ENCODE peak calls at places on chromosomes 4 and X, in seven cellular contexts. C is CD8-positive, alpha-beta T cell; I is fibroblast of mammary gland; D is fibroblast of the aortic adventitia; A is IMR-90; W is Calu3; U is psoas muscle. K is an unnamed sample.

GRCh38 chr4:48944252-48944651 is 37.7 kb upstream of the OCIAD2 start:
- DNase-seq in W (peak; percentile 66), A (no peak), U (no peak), C (no peak), I (peak; percentile 65), D (no peak), K (no peak)

GRCh38 chr4:102535398-102536082 is 34.4 kb downstream of the NFKB1 start:
- DNase-seq in I (peak; percentile 84), A (peak; percentile 75), D (peak; percentile 55), U (no peak), W (no peak), C (no peak), K (no peak)

GRCh38 chr4:6529021-6529420 is 46.0 kb upstream of the MAN2B2 start:
- DNase-seq in W (no peak), D (no peak), C (no peak), U (no peak), I (no peak), A (no peak), K (no peak)

GRCh38 chr4:6071191-6071958 is 53.1 kb upstream of the C4orf50 start:
- DNase-seq in U (no peak), D (no peak), C (no peak), A (no peak), I (no peak), W (no peak), K (no peak)

GRCh38 chr4:174209296-174209695 is 74.2 kb downstream of the FBXO8 start:
- DNase-seq in D (peak; percentile 75), C (no peak), W (no peak), A (peak; percentile 1), U (no peak), I (no peak), K (no peak)

GRCh38 chr4:185538806-185539205 is 3.5 kb upstream of the PDLIM3 start:
- DNase-seq in A (no peak), D (no peak), W (no peak), U (no peak), C (no peak), I (no peak), K (no peak)

GRCh38 chr4:94653095-94653649 is 104.6 kb upstream of the BMPR1B start:
- DNase-seq in D (peak; percentile 32), I (no peak), U (no peak), A (no peak), C (no peak), W (no peak), K (no peak)

GRCh38 chr4:13541720-13542576 is 2.4 kb downstream of the NKX3-2 start:
- DNase-seq in I (no peak), C (peak; percentile 29), U (no peak), W (no peak), D (no peak), A (no peak), K (peak; percentile 32)

GRCh38 chr4:25638221-25638601 is 17.4 kb upstream of the SLC34A2 start:
- DNase-seq in I (no peak), U (no peak), W (no peak), A (no peak), C (no peak), D (no peak), K (no peak)

GRCh38 chr4:123398151-123398802 is 1.7 kb downstream of the SPRY1 start:
- DNase-seq in U (peak; percentile 79), A (peak; percentile 62), W (peak; percentile 82), C (peak; percentile 61), D (peak; percentile 57), I (peak; percentile 50), K (peak; percentile 74)

GRCh38 chr4:108247511-108248088 is 78.9 kb upstream of the LEF1 start:
- DNase-seq in C (no peak), W (peak; percentile 17), U (no peak), D (no peak), I (no peak), A (no peak), K (no peak)

GRCh38 chrX:26253526-26253925 is 37.6 kb downstream of the MAGEB5 start:
- DNase-seq in W (no peak), I (no peak), A (no peak), C (no peak), U (no peak), D (no peak), K (no peak)

GRCh38 chr4:185566972-185567749 is 31.9 kb upstream of the PDLIM3 start:
- DNase-seq in U (no peak), C (no peak), I (peak; percentile 74), D (peak; percentile 91), W (no peak), A (peak; percentile 90), K (no peak)

GRCh38 chr4:55866973-55867574 is 13.6 kb downstream of the EXOC1 start:
- DNase-seq in U (no peak), I (peak; percentile 77), D (peak; percentile 70), A (peak; percentile 74), C (peak; percentile 22), W (peak; percentile 9), K (no peak)

GRCh38 chrX:47518105-47518504 is 35.1 kb upstream of the ZNF41 start:
- DNase-seq in D (no peak), W (no peak), I (peak; percentile 21), C (no peak), A (no peak), U (no peak), K (no peak)

GRCh38 chr4:8775121-8775520 is 96.5 kb downstream of the HMX1 start:
- DNase-seq in I (no peak), C (no peak), W (no peak), A (no peak), D (no peak), U (no peak), K (no peak)

GRCh38 chrX:68658530-68658929 is 11.1 kb downstream of the STARD8 start:
- DNase-seq in A (peak; percentile 43), D (no peak), W (no peak), C (no peak), U (no peak), I (peak; percentile 16), K (no peak)

GRCh38 chr4:78659264-78659663 is 107.7 kb downstream of the ANXA3 start:
- DNase-seq in D (peak; percentile 80), U (no peak), I (peak; percentile 78), A (no peak), W (no peak), C (no peak), K (no peak)

GRCh38 chrX:130057209-130057608 is 53.1 kb downstream of the ELF4 start:
- DNase-seq in D (no peak), C (no peak), W (no peak), U (no peak), I (no peak), A (no peak), K (no peak)

GRCh38 chr4:77418333-77418732 is 187.3 kb upstream of the CXCL13 start:
- DNase-seq in I (peak; percentile 8), A (no peak), W (peak; percentile 8), C (no peak), U (no peak), D (no peak), K (no peak)
- TF ChIP-seq CTCF in I (peak; percentile 27), A (no peak), W (no peak), C (no peak), U (no peak), D (peak; percentile 15), K (no peak)

GRCh38 chr4:68673143-68673542 is 2.7 kb upstream of the UGT2B15 start:
- DNase-seq in W (no peak), U (no peak), I (no peak), D (no peak), C (no peak), A (no peak), K (no peak)
- TF ChIP-seq CTCF in W (no peak), U (no peak), I (no peak), D (no peak), C (no peak), A (no peak), K (no peak)

GRCh38 chr4:125316391-125316780 is 1.6 kb downstream of the FAT4 start:
- DNase-seq in U (peak; percentile 35), W (peak; percentile 45), D (no peak), I (no peak), C (no peak), A (no peak), K (no peak)

GRCh38 chr4:125316781-125317525 is 2.2 kb downstream of the FAT4 start:
- DNase-seq in I (peak; percentile 44), C (no peak), U (peak; percentile 41), D (peak; percentile 32), W (peak; percentile 3), A (peak; percentile 35), K (no peak)

GRCh38 chr4:125315571-125316390 is 1.0 kb downstream of the FAT4 start:
- DNase-seq in U (peak; percentile 54), I (peak; percentile 48), C (no peak), W (peak; percentile 44), D (peak; percentile 60), A (peak; percentile 54), K (no peak)

GRCh38 chr4:125319311-125319710 is 4.6 kb downstream of the FAT4 start:
- DNase-seq in U (no peak), C (no peak), D (peak; percentile 17), A (peak; percentile 45), I (no peak), W (no peak), K (no peak)

GRCh38 chr4:125317526-125317880 is 2.7 kb downstream of the FAT4 start:
- DNase-seq in W (no peak), A (peak; percentile 54), C (no peak), D (peak; percentile 49), U (peak; percentile 50), I (peak; percentile 68), K (no peak)
- TF ChIP-seq CTCF in W (no peak), A (peak; percentile 61), C (no peak), D (peak; percentile 67), U (peak; percentile 20), I (peak; percentile 60), K (no peak)

GRCh38 chrX:1385824-1386223 is 6.1 kb downstream of the SLC25A6 start:
- DNase-seq in A (no peak), C (no peak), W (no peak), D (no peak), I (no peak), U (no peak), K (no peak)
- TF ChIP-seq CTCF in A (no peak), C (no peak), W (no peak), D (no peak), I (no peak), U (no peak), K (no peak)

GRCh38 chr4:88526221-88526815 is 2.7 kb upstream of the PYURF start:
- DNase-seq in D (peak; percentile 40), I (peak; percentile 34), A (no peak), C (no peak), W (peak; percentile 2), U (no peak), K (no peak)

GRCh38 chr4:88527787-88528186 is 4.2 kb upstream of the PYURF start:
- DNase-seq in W (no peak), A (no peak), I (no peak), C (no peak), U (no peak), D (no peak), K (no peak)

GRCh38 chr4:88531549-88531948 is 8.0 kb upstream of the PYURF start:
- DNase-seq in C (no peak), U (no peak), D (no peak), I (peak; percentile 43), A (no peak), W (no peak), K (no peak)

GRCh38 chr4:88533088-88533790 is 9.7 kb upstream of the PYURF start:
- DNase-seq in W (no peak), I (peak; percentile 96), A (peak; percentile 85), C (no peak), D (peak; percentile 66), U (no peak), K (no peak)

GRCh38 chr4:88528861-88529260 is 5.3 kb upstream of the PYURF start:
- DNase-seq in A (no peak), U (no peak), D (peak; percentile 44), W (no peak), I (no peak), C (no peak), K (no peak)
- TF ChIP-seq CTCF in A (peak; percentile 42), U (no peak), D (no peak), W (no peak), I (no peak), C (no peak), K (no peak)